ENCODE peak calls at places on chromosome 20, in seven cellular contexts. One of them, this sample, is unnamed.

GRCh38 chr20:46651091-46651962 is at the start of gene SLC13A3:
- DNase-seq in pancreas: no peak
- DNase-seq in hypothalamus: no peak
- DNase-seq in stimulated activated CD8-positive, alpha-beta memory T cell treated with anti-CD3 and anti-CD28 coated beads, Interleukin-7, amount 100 ng/mL, for 24 hours: no peak
- DNase-seq in RPMI7951: no peak
- DNase-seq in bronchial epithelial cell: no peak
- DNase-seq in left cardiac atrium: peak; percentile 25
- DNase-seq in this sample: no peak

GRCh38 chr20:36362261-36362660 is 56.1 kb downstream of the DLGAP4 start:
- DNase-seq in pancreas: no peak
- DNase-seq in hypothalamus: no peak
- DNase-seq in stimulated activated CD8-positive, alpha-beta memory T cell treated with anti-CD3 and anti-CD28 coated beads, Interleukin-7, amount 100 ng/mL, for 24 hours: no peak
- DNase-seq in RPMI7951: no peak
- DNase-seq in bronchial epithelial cell: no peak
- DNase-seq in left cardiac atrium: no peak
- DNase-seq in this sample: no peak

GRCh38 chr20:46694484-46694883 is 5.2 kb upstream of the TP53RK start:
- DNase-seq in pancreas: no peak
- DNase-seq in hypothalamus: peak; percentile 44
- DNase-seq in stimulated activated CD8-positive, alpha-beta memory T cell treated with anti-CD3 and anti-CD28 coated beads, Interleukin-7, amount 100 ng/mL, for 24 hours: no peak
- DNase-seq in RPMI7951: peak; percentile 42
- DNase-seq in bronchial epithelial cell: no peak
- DNase-seq in left cardiac atrium: no peak
- DNase-seq in this sample: no peak

GRCh38 chr20:57475388-57476072 is 49.4 kb downstream of the CTCFL start:
- DNase-seq in pancreas: no peak
- DNase-seq in hypothalamus: no peak
- DNase-seq in stimulated activated CD8-positive, alpha-beta memory T cell treated with anti-CD3 and anti-CD28 coated beads, Interleukin-7, amount 100 ng/mL, for 24 hours: no peak
- DNase-seq in RPMI7951: no peak
- DNase-seq in bronchial epithelial cell: no peak
- DNase-seq in left cardiac atrium: no peak
- DNase-seq in this sample: peak; percentile 14

GRCh38 chr20:5195655-5196054 is 68.8 kb downstream of the CDS2 start:
- DNase-seq in pancreas: no peak
- DNase-seq in hypothalamus: no peak
- DNase-seq in stimulated activated CD8-positive, alpha-beta memory T cell treated with anti-CD3 and anti-CD28 coated beads, Interleukin-7, amount 100 ng/mL, for 24 hours: no peak
- DNase-seq in RPMI7951: peak; percentile 50
- DNase-seq in bronchial epithelial cell: peak; percentile 37
- DNase-seq in left cardiac atrium: no peak
- DNase-seq in this sample: no peak

GRCh38 chr20:12966468-12967085 is 42.2 kb upstream of the SPTLC3 start:
- DNase-seq in pancreas: no peak
- DNase-seq in hypothalamus: peak; percentile 15
- DNase-seq in stimulated activated CD8-positive, alpha-beta memory T cell treated with anti-CD3 and anti-CD28 coated beads, Interleukin-7, amount 100 ng/mL, for 24 hours: no peak
- DNase-seq in RPMI7951: peak; percentile 64
- DNase-seq in bronchial epithelial cell: peak; percentile 47
- DNase-seq in left cardiac atrium: no peak
- DNase-seq in this sample: no peak

GRCh38 chr20:47125553-47126373 is 230.7 kb downstream of the ZMYND8 start:
- DNase-seq in pancreas: no peak
- DNase-seq in hypothalamus: no peak
- DNase-seq in stimulated activated CD8-positive, alpha-beta memory T cell treated with anti-CD3 and anti-CD28 coated beads, Interleukin-7, amount 100 ng/mL, for 24 hours: no peak
- DNase-seq in RPMI7951: peak; percentile 51
- DNase-seq in bronchial epithelial cell: peak; percentile 95
- DNase-seq in left cardiac atrium: no peak
- DNase-seq in this sample: peak; percentile 59

GRCh38 chr20:5141615-5142014 is 14.8 kb downstream of the CDS2 start:
- DNase-seq in pancreas: no peak
- DNase-seq in hypothalamus: peak; percentile 62
- DNase-seq in stimulated activated CD8-positive, alpha-beta memory T cell treated with anti-CD3 and anti-CD28 coated beads, Interleukin-7, amount 100 ng/mL, for 24 hours: no peak
- DNase-seq in RPMI7951: no peak
- DNase-seq in bronchial epithelial cell: no peak
- DNase-seq in left cardiac atrium: no peak
- DNase-seq in this sample: no peak

GRCh38 chr20:20609522-20609921 is 102.9 kb downstream of the RALGAPA2 start:
- DNase-seq in pancreas: no peak
- DNase-seq in hypothalamus: no peak
- DNase-seq in stimulated activated CD8-positive, alpha-beta memory T cell treated with anti-CD3 and anti-CD28 coated beads, Interleukin-7, amount 100 ng/mL, for 24 hours: no peak
- DNase-seq in RPMI7951: no peak
- DNase-seq in bronchial epithelial cell: no peak
- DNase-seq in left cardiac atrium: no peak
- DNase-seq in this sample: no peak

GRCh38 chr20:24969203-24970029 is 20.3 kb downstream of the CST7 start:
- DNase-seq in pancreas: no peak
- DNase-seq in hypothalamus: no peak
- DNase-seq in stimulated activated CD8-positive, alpha-beta memory T cell treated with anti-CD3 and anti-CD28 coated beads, Interleukin-7, amount 100 ng/mL, for 24 hours: no peak
- DNase-seq in RPMI7951: no peak
- DNase-seq in bronchial epithelial cell: no peak
- DNase-seq in left cardiac atrium: no peak
- DNase-seq in this sample: no peak

GRCh38 chr20:5890773-5891441 is 59.4 kb downstream of the TRMT6 start:
- DNase-seq in pancreas: no peak
- DNase-seq in hypothalamus: no peak
- DNase-seq in stimulated activated CD8-positive, alpha-beta memory T cell treated with anti-CD3 and anti-CD28 coated beads, Interleukin-7, amount 100 ng/mL, for 24 hours: no peak
- DNase-seq in RPMI7951: peak; percentile 59
- DNase-seq in bronchial epithelial cell: peak; percentile 51
- DNase-seq in left cardiac atrium: peak; percentile 45
- DNase-seq in this sample: no peak

GRCh38 chr20:25020901-25021301 is 28.4 kb upstream of the APMAP start:
- DNase-seq in pancreas: peak; percentile 55
- DNase-seq in hypothalamus: no peak
- DNase-seq in stimulated activated CD8-positive, alpha-beta memory T cell treated with anti-CD3 and anti-CD28 coated beads, Interleukin-7, amount 100 ng/mL, for 24 hours: no peak
- DNase-seq in RPMI7951: no peak
- DNase-seq in bronchial epithelial cell: no peak
- DNase-seq in left cardiac atrium: peak; percentile 12
- DNase-seq in this sample: no peak

GRCh38 chr20:2700913-2701620 is 8.5 kb downstream of the EBF4 start:
- DNase-seq in pancreas: no peak
- DNase-seq in hypothalamus: peak; percentile 40
- DNase-seq in stimulated activated CD8-positive, alpha-beta memory T cell treated with anti-CD3 and anti-CD28 coated beads, Interleukin-7, amount 100 ng/mL, for 24 hours: no peak
- DNase-seq in RPMI7951: no peak
- DNase-seq in bronchial epithelial cell: no peak
- DNase-seq in left cardiac atrium: no peak
- DNase-seq in this sample: no peak

GRCh38 chr20:373171-373890 is 7.2 kb upstream of the TRIB3 start:
- DNase-seq in pancreas: peak; percentile 25
- DNase-seq in hypothalamus: no peak
- DNase-seq in stimulated activated CD8-positive, alpha-beta memory T cell treated with anti-CD3 and anti-CD28 coated beads, Interleukin-7, amount 100 ng/mL, for 24 hours: no peak
- DNase-seq in RPMI7951: peak; percentile 97
- DNase-seq in bronchial epithelial cell: peak; percentile 85
- DNase-seq in left cardiac atrium: no peak
- DNase-seq in this sample: no peak

GRCh38 chr20:856361-856775 is 22.9 kb downstream of the FAM110A start:
- DNase-seq in pancreas: no peak
- DNase-seq in hypothalamus: no peak
- DNase-seq in stimulated activated CD8-positive, alpha-beta memory T cell treated with anti-CD3 and anti-CD28 coated beads, Interleukin-7, amount 100 ng/mL, for 24 hours: no peak
- DNase-seq in RPMI7951: peak; percentile 98
- DNase-seq in bronchial epithelial cell: peak; percentile 98
- DNase-seq in left cardiac atrium: no peak
- DNase-seq in this sample: peak; percentile 63

GRCh38 chr20:53609501-53610445 is 16.1 kb upstream of the ZNF217 start:
- DNase-seq in pancreas: peak; percentile 36
- DNase-seq in hypothalamus: no peak
- DNase-seq in stimulated activated CD8-positive, alpha-beta memory T cell treated with anti-CD3 and anti-CD28 coated beads, Interleukin-7, amount 100 ng/mL, for 24 hours: peak; percentile 51
- DNase-seq in RPMI7951: peak; percentile 60
- DNase-seq in bronchial epithelial cell: peak; percentile 61
- DNase-seq in left cardiac atrium: peak; percentile 52
- DNase-seq in this sample: no peak

GRCh38 chr20:57432874-57433491 is 41.8 kb downstream of the RBM38 start:
- DNase-seq in pancreas: no peak
- DNase-seq in hypothalamus: no peak
- DNase-seq in stimulated activated CD8-positive, alpha-beta memory T cell treated with anti-CD3 and anti-CD28 coated beads, Interleukin-7, amount 100 ng/mL, for 24 hours: peak; percentile 26
- DNase-seq in RPMI7951: peak; percentile 58
- DNase-seq in bronchial epithelial cell: peak; percentile 21
- DNase-seq in left cardiac atrium: peak; percentile 61
- DNase-seq in this sample: no peak

GRCh38 chr20:17558154-17558940 is 11.5 kb upstream of the DSTN start:
- DNase-seq in pancreas: no peak
- DNase-seq in hypothalamus: no peak
- DNase-seq in stimulated activated CD8-positive, alpha-beta memory T cell treated with anti-CD3 and anti-CD28 coated beads, Interleukin-7, amount 100 ng/mL, for 24 hours: no peak
- DNase-seq in RPMI7951: peak; percentile 97
- DNase-seq in bronchial epithelial cell: peak; percentile 96
- DNase-seq in left cardiac atrium: peak; percentile 67
- DNase-seq in this sample: no peak

This sample was measured in sciatic nerve.